ENCODE peak calls at places on chromosome 19, in eight cellular contexts. H is pancreas; E is RWPE2; W is SK-N-SH; D is neuronal stem cell; M is CD4-positive, CD25-positive, alpha-beta regulatory T cell; Z is hepatocyte; N is psoas muscle. T is an unnamed sample. For H3K4me1, the result is how much of the 10 kb centered on the place peaks cover.

GRCh38 chr19:8316351-8317125 is 4.6 kb downstream of the NDUFA7 start:
- DNase-seq in N (no peak), M (no peak), E (no peak), Z (no peak), W (no peak), H (no peak), D (no peak), T (no peak)

GRCh38 chr19:13149628-13150186 is 468 bp downstream of the STX10 start:
- DNase-seq in W (peak), N (peak), M (no peak), E (no peak), H (no peak), Z (peak), D (peak), T (no peak)

GRCh38 chr19:21568816-21569496 is 63.6 kb downstream of the ZNF429 start:
- DNase-seq in H (peak), D (no peak), M (peak), W (no peak), N (peak), E (no peak), Z (no peak), T (peak)

GRCh38 chr19:13844130-13844631 is 32.8 kb upstream of the NANOS3 start:
- DNase-seq in M (no peak), E (peak), N (no peak), Z (peak), H (peak), D (no peak), W (no peak), T (no peak)

GRCh38 chr19:49110567-49110966 is 3.6 kb upstream of the LIN7B start:
- DNase-seq in E (no peak), N (no peak), H (no peak), Z (no peak), M (no peak), W (no peak), D (no peak), T (no peak)

GRCh38 chr19:43739419-43739818 is 15.3 kb downstream of the SMG9 start:
- DNase-seq in M (no peak), W (no peak), E (no peak), Z (no peak), H (no peak), N (no peak), D (no peak), T (no peak)

GRCh38 chr19:51440846-51441409 is 17.3 kb downstream of the SIGLEC8 start:
- DNase-seq in W (no peak), E (no peak), N (no peak), M (no peak), D (no peak), H (no peak), Z (no peak), T (peak)

GRCh38 chr19:47267350-47267759 is 7.3 kb upstream of the INAFM1 start:
- DNase-seq in H (peak), D (no peak), Z (no peak), W (no peak), E (no peak), M (no peak), N (peak), T (no peak)

GRCh38 chr19:46606681-46607440 is 5.7 kb downstream of the CALM3 start:
- DNase-seq in M (no peak), N (no peak), H (no peak), E (no peak), D (no peak), W (peak), Z (no peak), T (no peak)

GRCh38 chr19:28700176-28700575 is 512.8 kb downstream of the UQCRFS1 start:
- DNase-seq in M (no peak), E (no peak), N (no peak), Z (no peak), D (no peak), W (no peak), H (no peak), T (no peak)

GRCh38 chr19:30328096-30328495 is 44.1 kb upstream of the ZNF536 start:
- DNase-seq in H (no peak), Z (no peak), W (no peak), D (no peak), E (no peak), N (no peak), M (no peak), T (no peak)

GRCh38 chr19:30593358-30593757 is 221.2 kb downstream of the ZNF536 start:
- DNase-seq in Z (no peak), E (no peak), M (no peak), N (no peak), H (no peak), W (no peak), D (no peak), T (no peak)

GRCh38 chr19:1590641-1591397 is 1.8 kb downstream of the MBD3 start:
- DNase-seq in D (no peak), H (no peak), Z (peak), W (peak), M (no peak), N (no peak), E (peak), T (no peak)
- H3K4me1 ChIP-seq in D (under half), H (under half), Z (under half), W (under half), M (under half), N (under half), E (under half), T (under half)

DNA sequence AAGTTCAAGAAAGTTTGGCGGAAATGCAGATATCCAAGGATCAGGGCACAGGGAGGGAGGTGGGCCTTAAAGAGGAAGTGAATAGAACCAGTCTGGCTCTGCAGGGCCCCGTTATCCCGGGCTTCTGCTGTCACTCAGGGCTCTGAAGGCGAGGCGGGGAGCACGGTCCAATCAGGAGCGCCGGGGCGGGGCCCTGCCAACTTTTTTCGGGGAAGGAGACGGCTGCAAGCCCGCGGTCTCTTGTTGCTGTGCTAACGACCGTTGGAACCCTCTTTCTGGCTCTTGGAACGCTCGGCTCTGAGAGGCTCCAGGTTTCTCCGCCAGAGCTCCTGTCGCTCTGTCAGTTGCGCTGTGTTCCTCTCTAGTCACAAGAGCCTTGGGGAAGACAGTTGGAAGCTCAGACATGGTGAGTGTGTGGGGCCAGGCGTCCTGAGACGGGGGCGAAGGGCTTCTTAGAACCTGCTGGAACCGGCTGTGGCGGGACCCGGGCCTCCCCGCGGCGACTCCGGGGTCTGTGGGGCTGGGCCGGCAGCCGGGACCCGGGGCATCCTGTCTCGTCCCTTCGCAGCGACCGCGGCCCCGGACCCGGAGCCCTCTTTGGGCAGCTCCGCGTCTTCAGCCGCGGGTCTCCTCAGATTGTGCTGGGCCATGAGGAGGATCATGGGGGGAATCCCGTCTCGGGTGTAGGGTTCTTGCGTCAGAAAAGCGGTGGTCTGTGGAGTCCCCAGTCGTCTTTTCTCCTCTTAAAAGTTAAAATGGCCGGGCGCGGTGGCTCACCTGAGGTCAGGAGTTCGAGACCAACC is 27.7 kb downstream of the ZNF844 start:
- DNase-seq in W (no peak), H (peak), N (peak), Z (peak), D (peak), E (no peak), M (peak), T (peak)
- H3K27ac ChIP-seq in W (no peak), H (peak), N (peak), Z (peak), D (peak), E (no peak), M (no peak), T (peak)

GRCh38 chr19:2239173-2239572 is 2.5 kb downstream of the SF3A2 start:
- DNase-seq in D (no peak), H (no peak), W (no peak), N (no peak), E (no peak), Z (no peak), M (no peak), T (no peak)
- H3K4me3 ChIP-seq in D (peak), H (no peak), W (peak), N (peak), E (peak), Z (peak), M (peak), T (peak)

GRCh38 chr19:53883231-53883661 is 1.2 kb downstream of the PRKCG start:
- DNase-seq in W (no peak), N (no peak), M (peak), Z (no peak), H (peak), E (no peak), D (no peak), T (peak)
- H3K4me1 ChIP-seq in W (under half), N (under half), M (under half), Z (under half), H (under half), E (under half), D (under half), T (under half)

GRCh38 chr19:17090501-17091074 is 15.0 kb downstream of the MYO9B start:
- DNase-seq in N (no peak), M (no peak), Z (no peak), E (no peak), W (no peak), D (no peak), H (no peak), T (no peak)
- H3K27ac ChIP-seq in N (no peak), M (peak), Z (peak), E (peak), W (no peak), D (no peak), H (no peak), T (no peak)

GRCh38 chr19:19050104-19050503 is 13.7 kb upstream of the SLC25A42 start:
- DNase-seq in E (no peak), D (no peak), W (no peak), H (no peak), Z (no peak), N (no peak), M (no peak), T (no peak)

GRCh38 chr19:19050731-19051130 is 13.1 kb upstream of the SLC25A42 start:
- DNase-seq in D (no peak), M (no peak), N (no peak), Z (no peak), H (no peak), W (no peak), E (no peak), T (no peak)

GRCh38 chr19:19053508-19054314 is 10.1 kb upstream of the SLC25A42 start:
- DNase-seq in W (peak), H (peak), D (peak), M (peak), N (peak), Z (peak), E (no peak), T (peak)

GRCh38 chr19:19049406-19049805 is 14.4 kb upstream of the SLC25A42 start:
- DNase-seq in Z (no peak), H (no peak), N (no peak), D (no peak), W (no peak), E (no peak), M (no peak), T (no peak)

GRCh38 chr19:19051478-19052213 is 12.1 kb upstream of the SLC25A42 start:
- DNase-seq in N (no peak), D (no peak), H (no peak), M (no peak), W (no peak), Z (peak), E (no peak), T (no peak)
- H3K4me3 ChIP-seq in N (no peak), D (no peak), H (no peak), M (no peak), W (no peak), Z (no peak), E (no peak), T (no peak)

DNA sequence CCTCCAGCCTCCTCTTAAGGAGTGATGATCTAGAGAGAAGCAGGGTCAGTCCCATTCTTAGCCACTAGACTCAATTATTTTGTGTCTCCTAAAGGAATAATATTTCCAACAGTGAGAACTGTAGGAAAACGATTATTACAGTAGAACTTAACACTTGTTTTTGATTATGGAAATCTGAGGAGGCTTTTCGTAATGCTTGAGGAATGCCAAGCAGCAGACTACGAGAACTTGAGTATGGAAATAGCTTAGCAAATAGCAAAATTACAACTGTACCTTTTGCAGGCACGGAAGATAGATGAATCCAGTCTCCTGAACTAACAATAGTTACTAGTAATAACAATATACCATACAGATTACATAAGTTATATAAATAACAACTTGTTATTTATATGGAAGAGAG is 12.2 kb downstream of the BRD4 start:
- DNase-seq in H (no peak), E (no peak), W (no peak), Z (no peak), N (no peak), M (no peak), D (no peak), T (no peak)
- H3K4me1 ChIP-seq in H (half or more), E (under half), W (under half), Z (half or more), N (half or more), M (half or more), D (under half), T (half or more)